ENCODE peak calls at places on chromosomes 12 and 14, in six cellular contexts. C, F, A, U, L and Y are unnamed samples.

GRCh38 chr14:91649930-91650329 is 82.0 kb downstream of the CATSPERB start:
- DNase-seq in U (peak), A (no peak), C (no peak), F (no peak), L (peak), Y (peak)

GRCh38 chr14:76086636-76087035 is 65.1 kb upstream of the GPATCH2L start:
- DNase-seq in C (no peak), A (peak), F (no peak), U (no peak), L (no peak), Y (no peak)

GRCh38 chr12:68565391-68565903 is 45.3 kb upstream of the RAP1B start:
- DNase-seq in U (peak), F (peak), L (peak), A (no peak), C (no peak), Y (peak)

GRCh38 chr12:75011120-75011519 is 198.5 kb downstream of the KCNC2 start:
- DNase-seq in C (no peak), A (no peak), U (no peak), L (no peak), F (no peak), Y (no peak)

GRCh38 chr12:96368233-96368632 is 32.0 kb downstream of the CDK17 start:
- DNase-seq in L (no peak), F (no peak), U (no peak), A (peak), C (no peak), Y (no peak)

GRCh38 chr12:64029013-64029857 is 184.7 kb downstream of the SRGAP1 start:
- DNase-seq in U (peak), C (no peak), F (peak), A (no peak), L (no peak), Y (no peak)

GRCh38 chr14:104120281-104120741 is 18.1 kb upstream of the KIF26A start:
- DNase-seq in U (no peak), C (peak), F (no peak), L (no peak), A (no peak), Y (no peak)

GRCh38 chr12:70854138-70854537 is 66.4 kb downstream of the PTPRR start:
- DNase-seq in U (no peak), L (no peak), C (no peak), F (no peak), A (no peak), Y (no peak)

GRCh38 chr12:113497709-113498108 is 26.0 kb upstream of the LHX5 start:
- DNase-seq in A (no peak), F (no peak), L (no peak), C (no peak), U (no peak), Y (no peak)

GRCh38 chr12:103808239-103808880 is 32.7 kb downstream of the NT5DC3 start:
- DNase-seq in F (no peak), U (no peak), L (no peak), C (no peak), A (no peak), Y (no peak)

GRCh38 chr12:94545937-94546771 is 86.5 kb upstream of the CEP83 start:
- DNase-seq in C (peak), A (peak), L (peak), U (peak), F (no peak), Y (no peak)

GRCh38 chr12:58557156-58557555 is 363.1 kb downstream of the LRIG3 start:
- DNase-seq in A (no peak), U (peak), L (peak), F (peak), C (no peak), Y (no peak)

GRCh38 chr14:37587438-37587837 is 7.6 kb downstream of the FOXA1 start:
- DNase-seq in C (no peak), U (no peak), A (no peak), F (no peak), L (no peak), Y (no peak)

GRCh38 chr14:44763356-44763755 is 198.4 kb downstream of the KLHL28 start:
- DNase-seq in A (no peak), L (no peak), C (no peak), F (no peak), U (no peak), Y (no peak)

GRCh38 chr12:124232654-124232987 is 62.3 kb upstream of the RFLNA start:
- DNase-seq in C (no peak), U (no peak), A (no peak), F (no peak), L (no peak), Y (no peak)

GRCh38 chr14:54789166-54789565 is 113.5 kb downstream of the GCH1 start:
- DNase-seq in U (no peak), F (no peak), A (no peak), L (no peak), C (peak), Y (no peak)

GRCh38 chr14:21169587-21169986 is 13.7 kb upstream of the OR5AU1 start:
- DNase-seq in A (no peak), C (no peak), F (no peak), L (no peak), U (no peak), Y (no peak)

GRCh38 chr14:99245541-99246511 is 26.2 kb downstream of the BCL11B start:
- DNase-seq in F (no peak), U (no peak), A (no peak), L (no peak), C (peak), Y (no peak)

GRCh38 chr14:105939810-105940508 is 413.6 kb downstream of the TMEM121 start:
- DNase-seq in C (no peak), L (no peak), A (no peak), F (no peak), U (no peak), Y (no peak)

GRCh38 chr12:116426391-116427136 is 132.6 kb upstream of the MAP1LC3B2 start:
- DNase-seq in A (no peak), F (peak), U (peak), C (peak), L (peak), Y (peak)

GRCh38 chr14:99436247-99437180 is 44.1 kb downstream of the SETD3 start:
- DNase-seq in A (no peak), F (no peak), U (no peak), C (no peak), L (no peak), Y (no peak)